ENCODE peak calls at places on chromosomes 3 and 15, in eight cellular contexts. One of them, this sample, is unnamed.

GRCh38 chr15:60096157-60096556 is 92.0 kb downstream of the FOXB1 start:
- DNase-seq in T-cell: no peak
- DNase-seq in stimulated activated CD4-positive, alpha-beta T cell treated with anti-CD3 and anti-CD28 coated beads, Interleukin-1b, Interleukin-23, amount 100 ng/mL, for 48 hours: no peak
- DNase-seq in AG08396: no peak
- DNase-seq in AG04450: no peak
- DNase-seq in RPMI8226: no peak
- DNase-seq in OCI-LY7: no peak
- DNase-seq in KBM-7: no peak
- DNase-seq in this sample: no peak

GRCh38 chr15:35306361-35306981 is 221.4 kb upstream of the NANOGP8 start:
- DNase-seq in KBM-7: no peak
- DNase-seq in T-cell: no peak
- DNase-seq in AG04450: no peak
- DNase-seq in stimulated activated CD4-positive, alpha-beta T cell treated with anti-CD3 and anti-CD28 coated beads, Interleukin-1b, Interleukin-23, amount 100 ng/mL, for 48 hours: no peak
- DNase-seq in RPMI8226: no peak
- DNase-seq in OCI-LY7: no peak
- DNase-seq in AG08396: peak
- DNase-seq in this sample: no peak

GRCh38 chr15:84112025-84112424 is 123.5 kb upstream of the GOLGA6L4 start:
- DNase-seq in stimulated activated CD4-positive, alpha-beta T cell treated with anti-CD3 and anti-CD28 coated beads, Interleukin-1b, Interleukin-23, amount 100 ng/mL, for 48 hours: no peak
- DNase-seq in OCI-LY7: no peak
- DNase-seq in KBM-7: no peak
- DNase-seq in AG04450: no peak
- DNase-seq in RPMI8226: no peak
- DNase-seq in T-cell: no peak
- DNase-seq in AG08396: no peak
- DNase-seq in this sample: no peak

GRCh38 chr15:92158426-92158825 is 235.3 kb upstream of the ST8SIA2 start:
- DNase-seq in stimulated activated CD4-positive, alpha-beta T cell treated with anti-CD3 and anti-CD28 coated beads, Interleukin-1b, Interleukin-23, amount 100 ng/mL, for 48 hours: peak
- DNase-seq in OCI-LY7: no peak
- DNase-seq in RPMI8226: no peak
- DNase-seq in AG08396: no peak
- DNase-seq in AG04450: no peak
- DNase-seq in KBM-7: no peak
- DNase-seq in T-cell: no peak
- DNase-seq in this sample: no peak

GRCh38 chr15:49817100-49817499 is 196.3 kb downstream of the DTWD1 start:
- DNase-seq in KBM-7: no peak
- DNase-seq in RPMI8226: no peak
- DNase-seq in stimulated activated CD4-positive, alpha-beta T cell treated with anti-CD3 and anti-CD28 coated beads, Interleukin-1b, Interleukin-23, amount 100 ng/mL, for 48 hours: peak
- DNase-seq in T-cell: no peak
- DNase-seq in AG08396: no peak
- DNase-seq in AG04450: no peak
- DNase-seq in OCI-LY7: no peak
- DNase-seq in this sample: no peak

GRCh38 chr15:100781961-100782525 is 97.6 kb upstream of the ALDH1A3 start:
- DNase-seq in AG08396: no peak
- DNase-seq in T-cell: no peak
- DNase-seq in AG04450: no peak
- DNase-seq in OCI-LY7: no peak
- DNase-seq in RPMI8226: no peak
- DNase-seq in KBM-7: no peak
- DNase-seq in stimulated activated CD4-positive, alpha-beta T cell treated with anti-CD3 and anti-CD28 coated beads, Interleukin-1b, Interleukin-23, amount 100 ng/mL, for 48 hours: no peak
- DNase-seq in this sample: peak

GRCh38 chr15:85748176-85748575 is 46.5 kb downstream of the KLHL25 start:
- DNase-seq in stimulated activated CD4-positive, alpha-beta T cell treated with anti-CD3 and anti-CD28 coated beads, Interleukin-1b, Interleukin-23, amount 100 ng/mL, for 48 hours: no peak
- DNase-seq in OCI-LY7: no peak
- DNase-seq in T-cell: no peak
- DNase-seq in RPMI8226: no peak
- DNase-seq in KBM-7: no peak
- DNase-seq in AG04450: no peak
- DNase-seq in AG08396: no peak
- DNase-seq in this sample: no peak

GRCh38 chr3:8497582-8497981 is 4.0 kb upstream of the LMCD1 start:
- DNase-seq in stimulated activated CD4-positive, alpha-beta T cell treated with anti-CD3 and anti-CD28 coated beads, Interleukin-1b, Interleukin-23, amount 100 ng/mL, for 48 hours: no peak
- DNase-seq in AG04450: no peak
- DNase-seq in RPMI8226: no peak
- DNase-seq in KBM-7: no peak
- DNase-seq in AG08396: no peak
- DNase-seq in T-cell: no peak
- DNase-seq in OCI-LY7: no peak
- DNase-seq in this sample: no peak

GRCh38 chr3:178968996-178969700 is 102.5 kb downstream of the ZMAT3 start:
- DNase-seq in KBM-7: no peak
- DNase-seq in stimulated activated CD4-positive, alpha-beta T cell treated with anti-CD3 and anti-CD28 coated beads, Interleukin-1b, Interleukin-23, amount 100 ng/mL, for 48 hours: no peak
- DNase-seq in RPMI8226: peak
- DNase-seq in T-cell: no peak
- DNase-seq in AG04450: no peak
- DNase-seq in AG08396: no peak
- DNase-seq in OCI-LY7: peak
- DNase-seq in this sample: no peak

GRCh38 chr3:78919021-78919755 is 848.6 kb downstream of the ROBO1 start:
- DNase-seq in AG04450: peak
- DNase-seq in T-cell: no peak
- DNase-seq in RPMI8226: no peak
- DNase-seq in KBM-7: no peak
- DNase-seq in stimulated activated CD4-positive, alpha-beta T cell treated with anti-CD3 and anti-CD28 coated beads, Interleukin-1b, Interleukin-23, amount 100 ng/mL, for 48 hours: no peak
- DNase-seq in AG08396: peak
- DNase-seq in OCI-LY7: no peak
- DNase-seq in this sample: no peak

GRCh38 chr15:58864602-58865419 is 68.7 kb downstream of the SLTM start:
- DNase-seq in stimulated activated CD4-positive, alpha-beta T cell treated with anti-CD3 and anti-CD28 coated beads, Interleukin-1b, Interleukin-23, amount 100 ng/mL, for 48 hours: peak
- DNase-seq in AG08396: peak
- DNase-seq in AG04450: no peak
- DNase-seq in RPMI8226: no peak
- DNase-seq in KBM-7: no peak
- DNase-seq in OCI-LY7: no peak
- DNase-seq in T-cell: no peak
- DNase-seq in this sample: peak

GRCh38 chr15:23629234-23629805 is 18.3 kb downstream of the MAGEL2 start:
- DNase-seq in stimulated activated CD4-positive, alpha-beta T cell treated with anti-CD3 and anti-CD28 coated beads, Interleukin-1b, Interleukin-23, amount 100 ng/mL, for 48 hours: no peak
- DNase-seq in KBM-7: peak
- DNase-seq in AG04450: no peak
- DNase-seq in RPMI8226: peak
- DNase-seq in T-cell: no peak
- DNase-seq in OCI-LY7: peak
- DNase-seq in AG08396: no peak
- DNase-seq in this sample: no peak

GRCh38 chr3:105375750-105376511 is 9.2 kb downstream of the ALCAM start:
- DNase-seq in KBM-7: no peak
- DNase-seq in AG08396: no peak
- DNase-seq in AG04450: no peak
- DNase-seq in stimulated activated CD4-positive, alpha-beta T cell treated with anti-CD3 and anti-CD28 coated beads, Interleukin-1b, Interleukin-23, amount 100 ng/mL, for 48 hours: no peak
- DNase-seq in OCI-LY7: no peak
- DNase-seq in RPMI8226: no peak
- DNase-seq in T-cell: no peak
- DNase-seq in this sample: no peak

GRCh38 chr3:120119846-120120510 is 25.7 kb upstream of the GSK3B start:
- DNase-seq in OCI-LY7: no peak
- DNase-seq in T-cell: no peak
- DNase-seq in KBM-7: no peak
- DNase-seq in RPMI8226: no peak
- DNase-seq in AG04450: no peak
- DNase-seq in AG08396: no peak
- DNase-seq in stimulated activated CD4-positive, alpha-beta T cell treated with anti-CD3 and anti-CD28 coated beads, Interleukin-1b, Interleukin-23, amount 100 ng/mL, for 48 hours: no peak
- DNase-seq in this sample: no peak

GRCh38 chr3:30324587-30324986 is 281.8 kb upstream of the TGFBR2 start:
- DNase-seq in AG04450: no peak
- DNase-seq in RPMI8226: no peak
- DNase-seq in OCI-LY7: no peak
- DNase-seq in T-cell: no peak
- DNase-seq in stimulated activated CD4-positive, alpha-beta T cell treated with anti-CD3 and anti-CD28 coated beads, Interleukin-1b, Interleukin-23, amount 100 ng/mL, for 48 hours: no peak
- DNase-seq in AG08396: no peak
- DNase-seq in KBM-7: no peak
- DNase-seq in this sample: no peak

GRCh38 chr15:66298803-66299251 is 5.5 kb downstream of the DIS3L start:
- DNase-seq in AG04450: no peak
- DNase-seq in RPMI8226: no peak
- DNase-seq in OCI-LY7: no peak
- DNase-seq in KBM-7: no peak
- DNase-seq in T-cell: no peak
- DNase-seq in stimulated activated CD4-positive, alpha-beta T cell treated with anti-CD3 and anti-CD28 coated beads, Interleukin-1b, Interleukin-23, amount 100 ng/mL, for 48 hours: no peak
- DNase-seq in AG08396: no peak
- DNase-seq in this sample: no peak

GRCh38 chr3:135125171-135125801 is 330.2 kb downstream of the EPHB1 start:
- DNase-seq in RPMI8226: peak
- DNase-seq in AG08396: peak
- DNase-seq in OCI-LY7: peak
- DNase-seq in AG04450: no peak
- DNase-seq in stimulated activated CD4-positive, alpha-beta T cell treated with anti-CD3 and anti-CD28 coated beads, Interleukin-1b, Interleukin-23, amount 100 ng/mL, for 48 hours: no peak
- DNase-seq in KBM-7: peak
- DNase-seq in T-cell: no peak
- DNase-seq in this sample: peak

GRCh38 chr15:46344906-46345305 is 710.1 kb downstream of the SQOR start:
- DNase-seq in AG08396: no peak
- DNase-seq in RPMI8226: no peak
- DNase-seq in AG04450: no peak
- DNase-seq in OCI-LY7: no peak
- DNase-seq in T-cell: no peak
- DNase-seq in KBM-7: no peak
- DNase-seq in stimulated activated CD4-positive, alpha-beta T cell treated with anti-CD3 and anti-CD28 coated beads, Interleukin-1b, Interleukin-23, amount 100 ng/mL, for 48 hours: no peak
- DNase-seq in this sample: no peak

GRCh38 chr3:61524933-61525332 is 36.4 kb upstream of the PTPRG start:
- DNase-seq in KBM-7: peak
- DNase-seq in RPMI8226: no peak
- DNase-seq in AG08396: no peak
- DNase-seq in OCI-LY7: no peak
- DNase-seq in stimulated activated CD4-positive, alpha-beta T cell treated with anti-CD3 and anti-CD28 coated beads, Interleukin-1b, Interleukin-23, amount 100 ng/mL, for 48 hours: no peak
- DNase-seq in T-cell: no peak
- DNase-seq in AG04450: no peak
- DNase-seq in this sample: no peak

GRCh38 chr15:85785887-85786777 is 8.6 kb downstream of the KLHL25 start:
- DNase-seq in T-cell: no peak
- DNase-seq in KBM-7: no peak
- DNase-seq in AG08396: peak
- DNase-seq in RPMI8226: peak
- DNase-seq in AG04450: no peak
- DNase-seq in OCI-LY7: no peak
- DNase-seq in stimulated activated CD4-positive, alpha-beta T cell treated with anti-CD3 and anti-CD28 coated beads, Interleukin-1b, Interleukin-23, amount 100 ng/mL, for 48 hours: no peak
- DNase-seq in this sample: no peak

GRCh38 chr3:173465112-173465511 is 67.6 kb downstream of the NLGN1 start:
- DNase-seq in T-cell: no peak
- DNase-seq in AG08396: no peak
- DNase-seq in KBM-7: no peak
- DNase-seq in RPMI8226: no peak
- DNase-seq in OCI-LY7: no peak
- DNase-seq in AG04450: no peak
- DNase-seq in stimulated activated CD4-positive, alpha-beta T cell treated with anti-CD3 and anti-CD28 coated beads, Interleukin-1b, Interleukin-23, amount 100 ng/mL, for 48 hours: no peak
- DNase-seq in this sample: no peak

GRCh38 chr3:32366638-32367368 is 24.9 kb upstream of the CMTM7 start:
- DNase-seq in stimulated activated CD4-positive, alpha-beta T cell treated with anti-CD3 and anti-CD28 coated beads, Interleukin-1b, Interleukin-23, amount 100 ng/mL, for 48 hours: no peak
- DNase-seq in AG08396: peak
- DNase-seq in OCI-LY7: no peak
- DNase-seq in RPMI8226: no peak
- DNase-seq in T-cell: no peak
- DNase-seq in KBM-7: no peak
- DNase-seq in AG04450: no peak
- DNase-seq in this sample: no peak

GRCh38 chr3:126053513-126053912 is 30.4 kb downstream of the SLC41A3 start:
- DNase-seq in KBM-7: no peak
- DNase-seq in T-cell: no peak
- DNase-seq in AG04450: no peak
- DNase-seq in OCI-LY7: no peak
- DNase-seq in RPMI8226: no peak
- DNase-seq in AG08396: no peak
- DNase-seq in stimulated activated CD4-positive, alpha-beta T cell treated with anti-CD3 and anti-CD28 coated beads, Interleukin-1b, Interleukin-23, amount 100 ng/mL, for 48 hours: no peak
- DNase-seq in this sample: no peak

GRCh38 chr3:157201648-157202278 is 41.8 kb upstream of the CCNL1 start:
- DNase-seq in RPMI8226: peak
- DNase-seq in T-cell: no peak
- DNase-seq in AG04450: no peak
- DNase-seq in stimulated activated CD4-positive, alpha-beta T cell treated with anti-CD3 and anti-CD28 coated beads, Interleukin-1b, Interleukin-23, amount 100 ng/mL, for 48 hours: no peak
- DNase-seq in KBM-7: peak
- DNase-seq in OCI-LY7: peak
- DNase-seq in AG08396: peak
- DNase-seq in this sample: no peak

GRCh38 chr15:82139823-82140268 is 94.0 kb upstream of the MEX3B start:
- DNase-seq in AG08396: no peak
- DNase-seq in T-cell: no peak
- DNase-seq in KBM-7: peak
- DNase-seq in OCI-LY7: peak
- DNase-seq in AG04450: no peak
- DNase-seq in RPMI8226: no peak
- DNase-seq in stimulated activated CD4-positive, alpha-beta T cell treated with anti-CD3 and anti-CD28 coated beads, Interleukin-1b, Interleukin-23, amount 100 ng/mL, for 48 hours: no peak
- DNase-seq in this sample: no peak

GRCh38 chr3:120802916-120803315 is 60.4 kb downstream of the GTF2E1 start:
- DNase-seq in KBM-7: no peak
- DNase-seq in RPMI8226: no peak
- DNase-seq in OCI-LY7: no peak
- DNase-seq in AG08396: no peak
- DNase-seq in stimulated activated CD4-positive, alpha-beta T cell treated with anti-CD3 and anti-CD28 coated beads, Interleukin-1b, Interleukin-23, amount 100 ng/mL, for 48 hours: no peak
- DNase-seq in T-cell: no peak
- DNase-seq in AG04450: no peak
- DNase-seq in this sample: no peak

GRCh38 chr15:67813104-67813634 is 12.1 kb upstream of the SKOR1 start:
- DNase-seq in stimulated activated CD4-positive, alpha-beta T cell treated with anti-CD3 and anti-CD28 coated beads, Interleukin-1b, Interleukin-23, amount 100 ng/mL, for 48 hours: no peak
- DNase-seq in KBM-7: no peak
- DNase-seq in T-cell: no peak
- DNase-seq in AG04450: no peak
- DNase-seq in RPMI8226: no peak
- DNase-seq in OCI-LY7: no peak
- DNase-seq in AG08396: no peak
- DNase-seq in this sample: no peak